ENCODE peak calls at places on chromosome 6, in five cellular contexts. I is astrocyte; X is thoracic aorta; F is CD4-positive, alpha-beta T cell; O is hepatocyte. V is an unnamed sample.

GRCh38 chr6:119444642-119445557 is 95.3 kb upstream of the MAN1A1 start:
- DNase-seq in I (peak), X (no peak), F (no peak), O (no peak), V (no peak)

GRCh38 chr6:16676978-16677377 is 84.3 kb downstream of the ATXN1 start:
- DNase-seq in I (peak), X (no peak), F (no peak), O (no peak), V (no peak)

GRCh38 chr6:143248359-143248758 is 187.7 kb downstream of the AIG1 start:
- DNase-seq in I (no peak), X (no peak), F (no peak), O (no peak), V (no peak)

GRCh38 chr6:55882731-55883595 is 7.6 kb upstream of the BMP5 start:
- DNase-seq in I (peak), X (no peak), F (no peak), O (peak), V (no peak)

GRCh38 chr6:95768539-95768938 is 191.2 kb downstream of the MANEA start:
- DNase-seq in I (no peak), X (no peak), F (no peak), O (peak), V (no peak)

GRCh38 chr6:103872683-103873082 is 987.0 kb downstream of the HACE1 start:
- DNase-seq in I (no peak), X (no peak), F (no peak), O (no peak), V (no peak)

GRCh38 chr6:131007286-131007685 is 55.8 kb downstream of the EPB41L2 start:
- DNase-seq in I (no peak), X (no peak), F (no peak), O (no peak), V (no peak)

GRCh38 chr6:44951253-44951656 is 376.9 kb upstream of the RUNX2 start:
- DNase-seq in I (no peak), X (no peak), F (no peak), O (no peak), V (no peak)

GRCh38 chr6:43060034-43060754 is 763 bp downstream of the KLC4 start:
- DNase-seq in I (no peak), X (no peak), F (no peak), O (peak), V (peak)

GRCh38 chr6:50840814-50841192 is 22.1 kb downstream of the TFAP2B start:
- DNase-seq in I (no peak), X (no peak), F (no peak), O (no peak), V (no peak)
- H3K27ac ChIP-seq in I (no peak), X (no peak), F (no peak), O (no peak), V (no peak)

GRCh38 chr6:159002432-159003160 is 2.6 kb upstream of the RSPH3 start:
- DNase-seq in I (peak), X (no peak), F (no peak), O (no peak), V (no peak)
- TF ChIP-seq CTCF in I (no peak), X (no peak), F (no peak), O (no peak), V (no peak)

GRCh38 chr6:116443105-116443504 is 18.1 kb upstream of the CALHM6 start:
- DNase-seq in I (no peak), X (no peak), F (no peak), O (no peak), V (no peak)

GRCh38 chr6:116436586-116436985 is 24.6 kb upstream of the CALHM6 start:
- DNase-seq in I (no peak), X (no peak), F (no peak), O (no peak), V (no peak)

GRCh38 chr6:116438590-116439448 is 22.4 kb upstream of the CALHM6 start:
- DNase-seq in I (no peak), X (no peak), F (no peak), O (no peak), V (no peak)

GRCh38 chr6:116444092-116444491 is 17.1 kb upstream of the CALHM6 start:
- DNase-seq in I (no peak), X (no peak), F (no peak), O (peak), V (no peak)

DNA sequence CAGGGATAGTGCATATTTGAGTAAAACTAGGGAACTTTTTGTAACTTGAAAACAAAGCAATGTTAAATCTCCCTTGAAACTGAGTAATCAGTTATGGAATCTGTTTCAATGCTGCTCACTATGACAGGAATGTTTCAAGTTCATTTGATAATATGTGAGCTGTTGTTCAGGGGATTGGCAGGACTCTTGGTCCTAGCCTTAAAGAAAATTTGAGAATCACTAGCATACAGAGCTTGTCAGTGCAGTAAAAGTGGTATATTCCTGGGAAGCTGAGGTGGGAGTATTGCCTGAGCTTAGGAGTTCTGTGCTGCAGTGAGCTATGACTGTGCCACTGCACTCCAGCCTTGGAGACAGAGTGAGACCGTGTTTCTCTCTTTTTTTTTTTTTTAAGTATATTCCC is 21.6 kb upstream of the CALHM6 start:
- DNase-seq in I (peak), X (no peak), F (no peak), O (no peak), V (no peak)
- H3K27ac ChIP-seq in I (peak), X (no peak), F (no peak), O (no peak), V (no peak)

GRCh38 chr6:118263929-118264486 is 284.1 kb upstream of the PLN start:
- DNase-seq in I (peak), X (no peak), F (no peak), O (peak), V (no peak)
- TF ChIP-seq CTCF in I (peak), X (no peak), F (no peak), O (peak), V (peak)

V was measured in tibial artery.